ENCODE peak calls at places on chromosomes 11 and 22, in six cellular contexts. G is stomach; J is CD8-positive, alpha-beta T cell; X is left lung; C is neural progenitor cell; R is fibroblast of lung. E is an unnamed sample. For H3K4me1, the result is how much of the 10 kb centered on the place peaks cover.

GRCh38 chr11:103433380-103433779 is 324.2 kb downstream of the DYNC2H1 start:
- DNase-seq in C (no peak), R (peak), X (no peak), J (no peak), G (no peak), E (no peak)

GRCh38 chr11:77512092-77512491 is 38.2 kb upstream of the PAK1 start:
- DNase-seq in R (no peak), X (no peak), G (no peak), C (no peak), J (no peak), E (no peak)

GRCh38 chr11:8767466-8768142 is 85.0 kb downstream of the RPL27A start:
- DNase-seq in C (no peak), J (no peak), G (peak), X (no peak), R (no peak), E (no peak)

GRCh38 chr11:2343502-2343901 is 33.6 kb upstream of the CD81 start:
- DNase-seq in R (no peak), G (no peak), X (no peak), C (no peak), J (no peak), E (no peak)

GRCh38 chr11:36385121-36385530 is 89.0 kb downstream of the PRR5L start:
- DNase-seq in C (no peak), R (peak), G (no peak), X (no peak), J (no peak), E (no peak)

GRCh38 chr11:47532597-47533213 is 20.2 kb downstream of the CELF1 start:
- DNase-seq in R (no peak), C (peak), X (no peak), G (no peak), J (no peak), E (no peak)

GRCh38 chr11:87266751-87267150 is 229.0 kb downstream of the TMEM135 start:
- DNase-seq in X (no peak), G (no peak), C (no peak), J (no peak), R (no peak), E (no peak)

GRCh38 chr11:1196516-1197391 is 26.1 kb upstream of the MUC5B start:
- DNase-seq in R (no peak), J (peak), G (peak), X (peak), C (no peak), E (no peak)

GRCh38 chr22:36413022-36413770 is 25.4 kb upstream of the MYH9 start:
- DNase-seq in G (no peak), R (peak), C (no peak), X (no peak), J (no peak), E (no peak)

GRCh38 chr22:19446603-19447387 is 716 bp downstream of the C22orf39 start:
- DNase-seq in G (no peak), J (no peak), C (peak), R (peak), X (no peak), E (no peak)

GRCh38 chr11:34850339-34850738 is 65.8 kb downstream of the APIP start:
- DNase-seq in J (no peak), C (no peak), R (no peak), X (no peak), G (no peak), E (peak)

GRCh38 chr11:22742149-22742548 is 75.7 kb downstream of the GAS2 start:
- DNase-seq in G (no peak), C (no peak), J (no peak), X (no peak), R (no peak), E (no peak)

GRCh38 chr11:77213029-77213579 is 85.1 kb downstream of the MYO7A start:
- DNase-seq in R (no peak), X (no peak), C (no peak), G (no peak), J (no peak), E (peak)

GRCh38 chr11:32414925-32415324 is 20.4 kb downstream of the WT1 start:
- DNase-seq in C (no peak), G (no peak), X (no peak), J (no peak), R (no peak), E (no peak)

GRCh38 chr11:35030716-35031213 is 108.2 kb upstream of the CD44 start:
- DNase-seq in X (peak), R (peak), J (no peak), C (no peak), G (no peak), E (peak)

GRCh38 chr11:97961431-97961830 is 1059.3 kb upstream of the CNTN5 start:
- DNase-seq in J (no peak), X (no peak), G (no peak), R (no peak), C (no peak), E (no peak)

GRCh38 chr11:36034572-36035331 is 90.9 kb downstream of the LDLRAD3 start:
- DNase-seq in C (no peak), R (peak), G (no peak), X (no peak), J (no peak), E (no peak)

GRCh38 chr11:91981995-91982394 is 242.6 kb upstream of the FAT3 start:
- DNase-seq in J (no peak), C (no peak), G (no peak), X (peak), R (peak), E (peak)

GRCh38 chr11:78168539-78169477 is 19.6 kb downstream of the KCTD21 start:
- DNase-seq in C (no peak), J (no peak), X (peak), G (peak), R (peak), E (peak)

GRCh38 chr11:1341928-1342524 is 32.6 kb upstream of the TOLLIP start:
- DNase-seq in C (no peak), G (peak), X (no peak), R (peak), J (no peak), E (no peak)

GRCh38 chr11:102603091-102603490 is 22.0 kb downstream of the MMP20 start:
- DNase-seq in X (no peak), J (no peak), R (peak), G (no peak), C (peak), E (no peak)

GRCh38 chr22:28349114-28349513 is 330.5 kb downstream of the TTC28 start:
- DNase-seq in R (no peak), C (no peak), J (no peak), G (no peak), X (no peak), E (no peak)

GRCh38 chr22:47608421-47608820 is 846.0 kb downstream of the TBC1D22A start:
- DNase-seq in X (no peak), J (no peak), C (no peak), R (no peak), G (no peak), E (no peak)

GRCh38 chr22:48845356-48845936 is 982.2 kb downstream of the BRD1 start:
- DNase-seq in R (no peak), C (no peak), G (no peak), J (no peak), X (no peak), E (no peak)

DNA sequence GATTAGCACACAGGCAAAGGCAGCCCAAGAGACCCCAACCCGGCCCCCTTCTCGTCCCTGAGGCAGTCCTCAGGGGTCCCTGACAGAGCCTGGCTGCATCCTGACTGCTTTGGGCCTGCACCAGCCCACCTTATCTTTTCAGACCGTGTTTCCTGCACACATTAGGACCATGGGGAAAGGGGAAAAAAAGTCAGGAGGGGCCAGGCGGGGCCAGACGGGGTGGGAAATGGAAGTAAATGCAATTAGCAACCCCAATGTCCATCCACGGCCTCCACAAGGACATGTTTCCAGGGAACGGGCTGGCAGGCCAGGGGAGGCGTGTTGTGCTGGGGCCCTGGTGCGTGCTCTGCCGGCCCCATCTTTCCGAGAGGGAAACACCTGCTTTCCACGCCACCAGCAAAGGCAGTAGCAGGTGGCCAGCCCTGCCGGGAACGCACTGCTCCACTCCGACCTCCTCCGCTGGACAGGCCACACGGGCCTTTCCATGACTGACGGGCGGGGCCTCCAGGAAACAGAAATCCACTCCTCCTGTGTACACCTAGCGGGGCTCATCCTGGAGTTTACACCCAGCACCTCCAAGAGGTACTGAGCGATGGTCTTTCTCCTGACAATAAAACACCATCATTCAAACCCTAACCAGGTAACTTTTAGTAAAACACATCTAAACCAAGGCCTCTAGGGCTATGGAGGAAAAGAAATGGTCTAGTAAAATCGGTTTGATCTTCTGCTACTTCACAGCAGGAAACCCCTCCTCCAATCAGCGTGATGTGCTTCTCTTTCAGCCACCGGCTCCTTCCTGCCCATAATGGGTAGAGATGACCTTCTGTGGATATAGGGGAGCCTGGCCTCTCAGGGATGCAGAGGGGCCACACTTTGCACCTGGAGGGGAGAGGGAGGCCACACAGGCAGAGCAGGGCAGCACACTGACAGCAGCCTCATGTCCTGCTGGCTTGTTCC is 7.2 kb downstream of the EHD1 start:
- DNase-seq in C (no peak), G (no peak), R (no peak), J (no peak), X (no peak), E (no peak)
- H3K27ac ChIP-seq in C (peak), G (peak), R (peak), J (peak), X (peak), E (peak)

GRCh38 chr22:17559188-17559587 is 4.1 kb upstream of the SLC25A18 start:
- DNase-seq in C (no peak), J (no peak), R (no peak), G (no peak), X (no peak), E (no peak)
- H3K4me3 ChIP-seq in C (no peak), J (no peak), R (no peak), G (no peak), X (no peak), E (no peak)

DNA sequence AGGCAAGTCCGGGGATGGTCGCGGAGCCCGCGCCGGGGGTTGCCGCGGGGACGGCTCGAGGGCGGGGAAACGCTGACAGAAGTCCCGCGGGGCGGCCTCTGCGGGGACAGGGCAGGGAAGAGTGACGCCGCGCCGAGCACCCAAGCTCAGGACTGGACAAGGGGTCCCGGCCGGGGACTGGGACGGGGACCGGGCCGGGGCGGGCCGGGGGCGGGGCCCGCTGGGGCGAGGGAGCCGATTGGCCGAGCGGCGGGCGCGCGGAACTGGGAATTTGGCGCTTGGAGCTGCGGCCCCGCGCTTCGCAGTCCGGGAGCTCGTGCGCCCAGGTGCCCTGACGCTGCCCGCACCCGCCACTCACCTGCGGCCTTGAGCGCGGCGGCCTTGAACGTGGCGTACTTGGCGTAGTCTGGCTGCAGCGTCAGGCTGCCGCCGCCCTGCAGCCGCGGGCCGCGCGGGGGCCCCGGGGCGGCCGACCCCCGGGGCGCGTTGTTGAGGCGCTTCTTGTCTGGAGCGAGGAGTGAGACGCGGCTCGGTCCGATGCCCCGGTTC is 4.8 kb downstream of the SHISA8 start:
- DNase-seq in G (no peak), X (no peak), J (no peak), R (no peak), C (peak), E (no peak)
- H3K4me1 ChIP-seq in G (under half), X (under half), J (under half), R (under half), C (under half), E (under half)

GRCh38 chr11:46285594-46286033 is 8.2 kb downstream of the CREB3L1 start:
- DNase-seq in J (no peak), R (peak), X (no peak), C (no peak), G (no peak), E (no peak)
- H3K27ac ChIP-seq in J (no peak), R (peak), X (peak), C (no peak), G (peak), E (peak)